ENCODE peak calls at places on chromosomes 5 and 9, in eight cellular contexts. C, O, I, W, G, E, Y and D are unnamed samples.

GRCh38 chr9:135487281-135488012 is 7.9 kb downstream of the PPP1R26 start:
- DNase-seq in W (no peak), I (no peak), O (no peak), C (no peak), G (no peak), Y (no peak), E (no peak), D (no peak)

GRCh38 chr5:153066281-153066680 is 424.2 kb upstream of the GRIA1 start:
- DNase-seq in C (no peak), E (no peak), O (no peak), W (no peak), I (no peak), Y (no peak), G (no peak), D (no peak)

GRCh38 chr5:138330813-138331448 is 673 bp downstream of the CDC25C start:
- DNase-seq in G (no peak), Y (no peak), W (no peak), I (no peak), E (no peak), C (no peak), O (no peak), D (peak)

GRCh38 chr5:1779021-1779680 is 20.5 kb downstream of the MRPL36 start:
- DNase-seq in O (no peak), I (no peak), C (no peak), Y (no peak), G (no peak), E (no peak), W (no peak), D (no peak)

GRCh38 chr5:138649775-138650174 is 74.6 kb upstream of the HSPA9 start:
- DNase-seq in G (no peak), E (no peak), C (no peak), O (no peak), Y (no peak), W (no peak), I (no peak), D (no peak)

GRCh38 chr5:38996123-38996522 is 78.1 kb downstream of the RICTOR start:
- DNase-seq in Y (no peak), E (no peak), I (no peak), O (no peak), W (no peak), G (no peak), C (no peak), D (no peak)

GRCh38 chr5:135236951-135237791 is 161.9 kb downstream of the MACROH2A1 start:
- DNase-seq in O (no peak), I (no peak), C (no peak), G (no peak), E (no peak), W (peak), Y (no peak), D (peak)

GRCh38 chr5:96924016-96924443 is 11.8 kb upstream of the LNPEP start:
- DNase-seq in Y (no peak), I (no peak), W (no peak), O (no peak), G (no peak), C (no peak), E (no peak), D (no peak)

GRCh38 chr9:133773889-133774655 is 35.9 kb upstream of the SARDH start:
- DNase-seq in E (no peak), W (no peak), Y (no peak), C (no peak), I (no peak), O (no peak), G (peak), D (no peak)

GRCh38 chr5:172952034-172952511 is 7.2 kb upstream of the RPL26L1 start:
- DNase-seq in G (peak), E (no peak), W (peak), Y (no peak), C (no peak), I (peak), O (no peak), D (no peak)

GRCh38 chr5:91538179-91538578 is 155.1 kb upstream of the ARRDC3 start:
- DNase-seq in C (no peak), E (no peak), G (no peak), O (no peak), I (no peak), W (no peak), Y (no peak), D (no peak)

GRCh38 chr5:15992918-15993317 is 186.7 kb downstream of the MARCHF11 start:
- DNase-seq in G (peak), C (no peak), O (no peak), I (peak), W (peak), E (no peak), Y (peak), D (peak)
- TF ChIP-seq CTCF in G (peak), C (no peak), O (no peak), I (peak), W (no peak), E (no peak), Y (peak), D (no peak)

DNA sequence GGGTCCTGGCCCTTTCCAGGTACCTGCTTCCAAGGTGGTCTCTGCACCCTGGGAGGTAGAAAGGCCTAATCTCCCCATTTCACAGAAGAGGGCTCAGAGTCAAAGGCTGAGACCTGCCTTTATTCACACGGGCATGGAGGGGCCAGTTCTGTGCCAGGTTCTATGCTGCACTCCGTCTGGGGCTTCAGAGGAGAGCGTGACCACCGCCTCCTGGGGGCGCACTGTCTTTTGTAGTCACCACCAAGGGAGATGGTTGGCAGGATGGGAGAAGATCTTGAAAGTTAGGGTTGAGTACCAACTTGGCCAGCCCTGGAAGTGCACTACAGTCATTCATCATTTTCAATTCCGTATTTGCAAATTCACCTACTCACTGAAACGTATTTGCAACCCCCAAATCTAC is 23.7 kb upstream of the PRDM12 start:
- DNase-seq in Y (no peak), C (peak), O (no peak), I (no peak), E (no peak), G (no peak), W (no peak), D (no peak)
- TF ChIP-seq CTCF in Y (no peak), C (peak), O (no peak), I (no peak), E (no peak), G (no peak), W (no peak), D (no peak)

GRCh38 chr9:125631391-125632085 is 75.5 kb downstream of the MAPKAP1 start:
- DNase-seq in G (peak), C (no peak), E (peak), O (no peak), W (peak), I (peak), Y (no peak), D (peak)
- TF ChIP-seq CTCF in G (peak), C (peak), E (peak), O (peak), W (peak), I (peak), Y (peak), D (peak)

GRCh38 chr5:133773247-133774202 is 161.2 kb upstream of the FSTL4 start:
- DNase-seq in C (no peak), I (no peak), E (no peak), Y (no peak), G (no peak), O (no peak), W (no peak), D (no peak)
- TF ChIP-seq CTCF in C (no peak), I (no peak), E (no peak), Y (no peak), G (no peak), O (no peak), W (no peak), D (no peak)